ENCODE peak calls at places on chromosomes 6 and 20, in eight cellular contexts. C, F, H, T, K, R, D and Q are unnamed samples.

GRCh38 chr6:129073651-129074419 is 190.9 kb downstream of the LAMA2 start:
- DNase-seq in C (no peak), D (peak), F (no peak), T (no peak), H (no peak), R (no peak), K (peak), Q (no peak)

GRCh38 chr6:140316966-140317365 is 942.5 kb upstream of the CITED2 start:
- DNase-seq in T (no peak), C (no peak), H (no peak), D (no peak), F (no peak), K (no peak), R (no peak), Q (no peak)

GRCh38 chr6:2158596-2159271 is 86.7 kb downstream of the GMDS start:
- DNase-seq in F (no peak), T (no peak), D (no peak), R (no peak), C (no peak), K (no peak), H (no peak), Q (peak)

GRCh38 chr20:61765081-61765870 is 300.4 kb downstream of the TAF4 start:
- DNase-seq in C (no peak), H (no peak), R (no peak), K (no peak), T (no peak), F (no peak), D (no peak), Q (no peak)

GRCh38 chr6:115972679-115973078 is 88.0 kb downstream of the FRK start:
- DNase-seq in R (no peak), D (no peak), K (no peak), F (no peak), C (no peak), H (no peak), T (no peak), Q (no peak)

GRCh38 chr6:18551228-18551627 is 164.1 kb downstream of the RNF144B start:
- DNase-seq in H (no peak), T (peak), R (no peak), D (peak), F (no peak), K (peak), C (no peak), Q (no peak)

GRCh38 chr6:144957236-144957937 is 672.3 kb downstream of the UTRN start:
- DNase-seq in C (no peak), R (no peak), F (no peak), T (no peak), H (no peak), D (no peak), K (peak), Q (no peak)

GRCh38 chr6:157648561-157648960 is 174.5 kb upstream of the SNX9 start:
- DNase-seq in R (no peak), H (no peak), F (no peak), C (no peak), T (peak), K (peak), D (peak), Q (no peak)

GRCh38 chr6:131532476-131533108 is 40.4 kb upstream of the ARG1 start:
- DNase-seq in H (peak), R (no peak), C (no peak), T (no peak), F (no peak), K (no peak), D (no peak), Q (no peak)

GRCh38 chr6:170027111-170028043 is 263.5 kb downstream of the DLL1 start:
- DNase-seq in C (no peak), F (no peak), R (no peak), D (no peak), T (no peak), K (peak), H (no peak), Q (no peak)

GRCh38 chr6:140897349-140897748 is 1235.4 kb upstream of the GJE1 start:
- DNase-seq in H (no peak), R (no peak), T (no peak), K (no peak), D (no peak), C (no peak), F (no peak), Q (no peak)

GRCh38 chr20:63734946-63735858 is 1.3 kb upstream of the LIME1 start:
- DNase-seq in T (no peak), R (no peak), C (no peak), D (no peak), H (no peak), F (no peak), K (no peak), Q (no peak)

GRCh38 chr20:33954504-33954903 is 39.2 kb upstream of the RALY start:
- DNase-seq in H (no peak), F (no peak), D (no peak), T (no peak), R (no peak), K (no peak), C (no peak), Q (no peak)

GRCh38 chr6:84255641-84256040 is 28.2 kb upstream of the CEP162 start:
- DNase-seq in H (no peak), D (no peak), R (no peak), F (no peak), K (no peak), T (no peak), C (no peak), Q (no peak)

GRCh38 chr6:113396644-113397201 is 460.4 kb upstream of the MARCKS start:
- DNase-seq in D (no peak), F (no peak), T (no peak), R (no peak), H (no peak), K (no peak), C (no peak), Q (no peak)

GRCh38 chr20:49712118-49712517 is 1.6 kb downstream of the B4GALT5 start:
- DNase-seq in C (no peak), F (no peak), R (no peak), T (no peak), K (no peak), H (no peak), D (no peak), Q (peak)

GRCh38 chr6:129350278-129350677 is 359.7 kb downstream of the ARHGAP18 start:
- DNase-seq in T (no peak), R (no peak), F (no peak), H (no peak), K (no peak), C (no peak), D (no peak), Q (no peak)

GRCh38 chr6:31651602-31652191 is 764 bp downstream of the BAG6 start:
- DNase-seq in T (peak), D (peak), R (no peak), F (no peak), H (peak), C (no peak), K (peak), Q (peak)

GRCh38 chr6:119308048-119308570 is 41.5 kb downstream of the MAN1A1 start:
- DNase-seq in D (peak), C (no peak), K (peak), H (no peak), F (no peak), R (no peak), T (peak), Q (peak)